ENCODE peak calls at places on chromosome 21, in four cellular contexts. One of them, this sample, is unnamed.

GRCh38 chr21:44337941-44338895 is 972 bp downstream of the CFAP410 start:
- DNase-seq in head of caudate nucleus: peak
- DNase-seq in small intestine: peak
- DNase-seq in NCI-H1417: peak
- DNase-seq in this sample: peak

GRCh38 chr21:34762761-34763160 is 94.0 kb downstream of the CLIC6 start:
- DNase-seq in head of caudate nucleus: no peak
- DNase-seq in small intestine: no peak
- DNase-seq in NCI-H1417: no peak
- DNase-seq in this sample: no peak

GRCh38 chr21:14120091-14120734 is 90.5 kb downstream of the LIPI start:
- DNase-seq in head of caudate nucleus: peak
- DNase-seq in small intestine: peak
- DNase-seq in NCI-H1417: peak
- DNase-seq in this sample: no peak

GRCh38 chr21:20720623-20721022 is 277.6 kb upstream of the NCAM2 start:
- DNase-seq in small intestine: no peak
- DNase-seq in NCI-H1417: no peak
- DNase-seq in head of caudate nucleus: no peak
- DNase-seq in this sample: no peak

GRCh38 chr21:30104246-30104645 is 62.4 kb downstream of the CLDN17 start:
- DNase-seq in small intestine: no peak
- DNase-seq in head of caudate nucleus: no peak
- DNase-seq in NCI-H1417: no peak
- DNase-seq in this sample: no peak

GRCh38 chr21:39518055-39518844 is 66.5 kb downstream of the SH3BGR start:
- DNase-seq in NCI-H1417: peak
- DNase-seq in small intestine: peak
- DNase-seq in head of caudate nucleus: peak
- DNase-seq in this sample: peak

GRCh38 chr21:26389971-26390641 is 183.0 kb downstream of the CYYR1 start:
- DNase-seq in small intestine: no peak
- DNase-seq in NCI-H1417: no peak
- DNase-seq in head of caudate nucleus: no peak
- DNase-seq in this sample: no peak

GRCh38 chr21:44969965-44970755 is 30.3 kb downstream of the SLX9 start:
- DNase-seq in head of caudate nucleus: no peak
- DNase-seq in small intestine: no peak
- DNase-seq in NCI-H1417: no peak
- DNase-seq in this sample: no peak

GRCh38 chr21:23522750-23523149 is 2084.5 kb downstream of the MRPL39 start:
- DNase-seq in NCI-H1417: no peak
- DNase-seq in head of caudate nucleus: no peak
- DNase-seq in small intestine: no peak
- DNase-seq in this sample: no peak

GRCh38 chr21:40683349-40683748 is 163.6 kb downstream of the DSCAM start:
- DNase-seq in head of caudate nucleus: no peak
- DNase-seq in NCI-H1417: no peak
- DNase-seq in small intestine: no peak
- DNase-seq in this sample: no peak

GRCh38 chr21:42378418-42378817 is 12.1 kb upstream of the TFF1 start:
- DNase-seq in small intestine: no peak
- DNase-seq in head of caudate nucleus: no peak
- DNase-seq in NCI-H1417: no peak
- DNase-seq in this sample: no peak

GRCh38 chr21:36917487-36918158 is 48.8 kb downstream of the HLCS start:
- DNase-seq in head of caudate nucleus: peak
- DNase-seq in small intestine: peak
- DNase-seq in NCI-H1417: no peak
- DNase-seq in this sample: no peak

GRCh38 chr21:42845296-42845965 is 33.9 kb downstream of the WDR4 start:
- DNase-seq in NCI-H1417: no peak
- DNase-seq in head of caudate nucleus: peak
- DNase-seq in small intestine: no peak
- DNase-seq in this sample: no peak

GRCh38 chr21:25752389-25752788 is 17.6 kb downstream of the GABPA start:
- DNase-seq in head of caudate nucleus: no peak
- DNase-seq in NCI-H1417: no peak
- DNase-seq in small intestine: no peak
- DNase-seq in this sample: no peak

GRCh38 chr21:24290151-24290833 is 1317.0 kb downstream of the MRPL39 start:
- DNase-seq in NCI-H1417: no peak
- DNase-seq in small intestine: no peak
- DNase-seq in head of caudate nucleus: no peak
- DNase-seq in this sample: no peak

GRCh38 chr21:43884012-43884860 is 19.2 kb downstream of the AGPAT3 start:
- DNase-seq in head of caudate nucleus: no peak
- DNase-seq in NCI-H1417: no peak
- DNase-seq in small intestine: peak
- DNase-seq in this sample: no peak

GRCh38 chr21:32349333-32349944 is 43.4 kb downstream of the URB1 start:
- DNase-seq in head of caudate nucleus: no peak
- DNase-seq in NCI-H1417: no peak
- DNase-seq in small intestine: no peak
- DNase-seq in this sample: no peak

GRCh38 chr21:16187603-16188002 is 457.8 kb downstream of the USP25 start:
- DNase-seq in small intestine: no peak
- DNase-seq in head of caudate nucleus: no peak
- DNase-seq in NCI-H1417: no peak
- DNase-seq in this sample: no peak

GRCh38 chr21:43900690-43901089 is 35.7 kb downstream of the AGPAT3 start:
- DNase-seq in NCI-H1417: no peak
- DNase-seq in small intestine: no peak
- DNase-seq in head of caudate nucleus: no peak
- DNase-seq in this sample: no peak